ENCODE peak calls at places on chromosomes 16 and 17, in four cellular contexts. N is GM12878, S is HepG2, M is K562. C is an unnamed sample.
A peak's percentile ranks its signal among the peaks of the same experiment; 100 is the strongest.

GRCh38 chr17:40541060-40541872 is 24.0 kb downstream of the CCR7 start:
- DNase-seq in S (peak; percentile 56), M (no peak), N (no peak), C (no peak)

GRCh38 chr17:41042953-41043352 is 1.7 kb upstream of the KRTAP1-1 start:
- DNase-seq in N (no peak), S (no peak), M (no peak), C (no peak)

GRCh38 chr17:83053021-83053778 is 26.2 kb upstream of the METRNL start:
- DNase-seq in N (no peak), S (no peak), M (no peak), C (no peak)

GRCh38 chr16:83717814-83718213 is 90.0 kb upstream of the HSBP1 start:
- DNase-seq in N (no peak), S (no peak), M (no peak), C (no peak)

GRCh38 chr17:30933966-30934365 is 12.2 kb downstream of the ADAP2 start:
- DNase-seq in N (no peak), M (no peak), S (no peak), C (no peak)

GRCh38 chr17:29615048-29615385 is 7.7 kb downstream of the CORO6 start:
- DNase-seq in M (peak; percentile 56), N (no peak), S (no peak), C (no peak)

GRCh38 chr17:16261049-16261448 is 44.0 kb downstream of the PIGL start:
- DNase-seq in S (no peak), N (no peak), M (no peak), C (no peak)

GRCh38 chr16:2060346-2060745 is 12.6 kb downstream of the TSC2 start:
- DNase-seq in S (no peak), M (no peak), N (no peak), C (no peak)

GRCh38 chr17:77356109-77356689 is 215.4 kb downstream of the SEC14L1 start:
- DNase-seq in S (no peak), M (peak; percentile 30), N (no peak), C (no peak)

GRCh38 chr16:85566502-85567100 is 46.5 kb upstream of the GSE1 start:
- DNase-seq in M (no peak), S (no peak), N (no peak), C (no peak)

GRCh38 chr16:69276143-69277115 is 34.7 kb upstream of the VPS4A start:
- DNase-seq in S (no peak), M (no peak), N (no peak), C (no peak)

GRCh38 chr17:76528528-76529223 is 8.8 kb downstream of the CYGB start:
- DNase-seq in M (peak; percentile 90), N (no peak), S (no peak), C (no peak)

GRCh38 chr17:28416703-28417311 is 10.8 kb upstream of the SLC46A1 start:
- DNase-seq in M (peak; percentile 57), N (no peak), S (peak; percentile 87), C (peak; percentile 65)

GRCh38 chr17:57544381-57544780 is 200.7 kb downstream of the CCDC182 start:
- DNase-seq in S (no peak), M (no peak), N (no peak), C (no peak)

GRCh38 chr17:76940738-76941350 is 72.6 kb downstream of the MGAT5B start:
- DNase-seq in M (peak; percentile 34), S (peak; percentile 23), N (no peak), C (peak; percentile 40)

GRCh38 chr17:77089118-77089477 is 51.7 kb upstream of the SEC14L1 start:
- DNase-seq in M (no peak), S (peak; percentile 29), N (no peak), C (no peak)

GRCh38 chr16:49311823-49312222 is 30.2 kb upstream of the CBLN1 start:
- DNase-seq in S (no peak), M (no peak), N (no peak), C (no peak)

GRCh38 chr17:42922335-42922734 is 21.7 kb downstream of the G6PC1 start:
- DNase-seq in S (no peak), M (no peak), N (no peak), C (no peak)

GRCh38 chr17:31320791-31321190 is 631 bp downstream of the EVI2A start:
- DNase-seq in M (no peak), S (no peak), N (no peak), C (no peak)

GRCh38 chr17:50636145-50636803 is 1.6 kb downstream of the ABCC3 start:
- DNase-seq in N (no peak), S (peak; percentile 84), M (no peak), C (no peak)

GRCh38 chr17:11797803-11798202 is 199.5 kb downstream of the ZNF18 start:
- DNase-seq in M (peak; percentile 68), S (no peak), N (no peak), C (peak; percentile 45)

GRCh38 chr17:49681336-49681735 is 3.4 kb upstream of the SPOP start:
- DNase-seq in M (no peak), S (no peak), N (no peak), C (no peak)

GRCh38 chr17:57027852-57028251 is 49.9 kb downstream of the SCPEP1 start:
- DNase-seq in N (no peak), M (no peak), S (no peak), C (no peak)

GRCh38 chr17:80183581-80184422 is 14.0 kb downstream of the CARD14 start:
- DNase-seq in S (no peak), M (no peak), N (no peak), C (no peak)

GRCh38 chr16:14309906-14310305 is 238.8 kb downstream of the MRTFB start:
- DNase-seq in S (no peak), N (no peak), M (no peak), C (no peak)

GRCh38 chr16:48611329-48612137 is 1.6 kb upstream of the N4BP1 start:
- DNase-seq in N (peak; percentile 58), S (peak; percentile 79), M (peak; percentile 24), C (no peak)

GRCh38 chr16:16019488-16019887 is 70.1 kb downstream of the ABCC1 start:
- DNase-seq in N (no peak), M (no peak), S (no peak), C (no peak)

GRCh38 chr16:86059253-86060171 is 160.6 kb downstream of the IRF8 start:
- DNase-seq in N (no peak), S (no peak), M (no peak), C (no peak)

GRCh38 chr16:47965439-47965838 is 190.4 kb downstream of the ABCC12 start:
- DNase-seq in S (no peak), M (no peak), N (no peak), C (no peak)

GRCh38 chr16:15610369-15610871 is 32.5 kb downstream of the MARF1 start:
- DNase-seq in S (peak; percentile 89), N (no peak), M (no peak), C (no peak)

GRCh38 chr17:65022137-65022536 is 34.4 kb downstream of the GNA13 start:
- DNase-seq in M (no peak), N (no peak), S (no peak), C (no peak)

GRCh38 chr17:65025288-65025687 is 31.3 kb downstream of the GNA13 start:
- DNase-seq in N (no peak), M (no peak), S (no peak), C (no peak)

GRCh38 chr17:65023791-65024190 is 32.7 kb downstream of the GNA13 start:
- DNase-seq in N (no peak), S (no peak), M (no peak), C (no peak)

GRCh38 chr17:65020284-65020683 is 36.3 kb downstream of the GNA13 start:
- DNase-seq in S (no peak), M (no peak), N (no peak), C (no peak)

DNA sequence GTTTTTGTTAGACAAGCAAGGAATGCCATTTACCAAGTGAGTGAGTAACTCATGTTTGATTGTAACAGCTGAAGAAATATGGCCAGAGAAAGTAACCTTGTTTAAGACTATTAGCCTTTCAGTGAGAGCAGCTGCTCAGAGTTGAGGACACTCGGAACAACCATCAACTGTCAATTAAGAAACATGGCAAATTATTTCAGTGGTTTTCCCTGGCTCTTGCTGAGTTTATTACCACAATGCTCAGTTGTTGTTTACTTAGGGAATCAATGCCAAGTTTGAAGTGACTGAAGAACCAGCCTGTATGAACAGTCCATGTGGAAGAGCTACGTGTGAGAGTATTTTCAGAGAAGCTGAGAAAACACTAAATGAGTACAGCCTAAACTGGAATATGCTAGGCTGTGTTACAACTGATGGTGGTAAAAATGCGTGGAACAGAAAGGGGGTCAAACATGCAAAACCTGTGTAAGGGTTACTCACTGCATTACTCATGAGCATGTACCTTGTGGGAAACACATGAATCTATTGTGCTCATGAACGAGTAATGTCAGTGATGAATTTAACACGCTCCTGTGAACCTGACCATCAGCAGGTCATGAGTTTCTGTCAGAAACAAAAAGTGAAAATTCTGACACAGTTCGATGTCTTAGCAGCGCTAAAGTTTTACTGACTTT is 33.7 kb downstream of the GNA13 start:
- DNase-seq in M (no peak), S (peak; percentile 15), N (peak; percentile 96), C (peak; percentile 19)
- TF ChIP-seq TARDBP in M (no peak), S (no peak), N (no peak), C (no peak)

DNA sequence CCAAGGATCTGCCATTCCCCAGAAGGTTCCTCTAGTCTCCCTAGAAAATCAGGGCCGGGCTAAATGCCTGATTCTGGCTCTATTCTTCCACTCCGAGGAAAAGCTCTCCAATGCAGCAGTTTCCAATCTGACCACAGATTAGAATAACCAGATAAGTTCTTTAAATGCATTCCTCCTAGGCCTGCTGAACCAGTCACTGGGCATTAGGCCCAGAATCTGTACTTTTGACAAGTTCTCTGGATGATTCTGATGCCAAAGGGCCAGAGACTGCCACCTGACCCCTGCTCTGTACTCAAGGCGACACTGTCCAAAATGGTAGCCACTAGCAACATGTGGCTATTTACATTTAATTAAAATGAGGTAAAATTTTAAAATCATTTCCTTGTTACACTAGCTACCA is 22.3 kb downstream of the MAP3K14 start:
- DNase-seq in M (no peak), S (no peak), N (no peak), C (no peak)
- TF ChIP-seq TARDBP in M (no peak), S (no peak), N (no peak), C (no peak)

DNA sequence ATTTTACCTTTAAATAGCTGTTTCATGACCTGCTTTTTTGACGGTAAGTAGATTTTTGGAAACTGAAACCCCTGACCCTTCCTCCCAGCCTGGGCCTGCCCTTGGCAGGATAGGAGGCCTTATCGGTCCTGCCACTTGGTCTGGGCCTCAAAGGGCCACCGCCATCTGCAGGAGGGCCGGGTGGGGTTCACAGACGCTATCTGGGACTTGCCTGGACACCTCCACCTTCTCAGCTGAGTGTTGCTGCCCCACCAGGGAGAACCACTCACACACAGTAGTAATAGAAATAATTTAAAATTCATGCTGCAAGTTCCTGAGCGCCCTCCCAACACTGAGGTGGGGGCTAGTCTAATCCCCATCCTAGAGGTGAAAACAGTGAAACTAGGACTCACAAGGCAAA is 4.6 kb upstream of the NPRL3 start:
- DNase-seq in S (no peak), M (peak; percentile 89), N (no peak), C (no peak)
- TF ChIP-seq TARDBP in S (no peak), M (no peak), N (no peak), C (no peak)

DNA sequence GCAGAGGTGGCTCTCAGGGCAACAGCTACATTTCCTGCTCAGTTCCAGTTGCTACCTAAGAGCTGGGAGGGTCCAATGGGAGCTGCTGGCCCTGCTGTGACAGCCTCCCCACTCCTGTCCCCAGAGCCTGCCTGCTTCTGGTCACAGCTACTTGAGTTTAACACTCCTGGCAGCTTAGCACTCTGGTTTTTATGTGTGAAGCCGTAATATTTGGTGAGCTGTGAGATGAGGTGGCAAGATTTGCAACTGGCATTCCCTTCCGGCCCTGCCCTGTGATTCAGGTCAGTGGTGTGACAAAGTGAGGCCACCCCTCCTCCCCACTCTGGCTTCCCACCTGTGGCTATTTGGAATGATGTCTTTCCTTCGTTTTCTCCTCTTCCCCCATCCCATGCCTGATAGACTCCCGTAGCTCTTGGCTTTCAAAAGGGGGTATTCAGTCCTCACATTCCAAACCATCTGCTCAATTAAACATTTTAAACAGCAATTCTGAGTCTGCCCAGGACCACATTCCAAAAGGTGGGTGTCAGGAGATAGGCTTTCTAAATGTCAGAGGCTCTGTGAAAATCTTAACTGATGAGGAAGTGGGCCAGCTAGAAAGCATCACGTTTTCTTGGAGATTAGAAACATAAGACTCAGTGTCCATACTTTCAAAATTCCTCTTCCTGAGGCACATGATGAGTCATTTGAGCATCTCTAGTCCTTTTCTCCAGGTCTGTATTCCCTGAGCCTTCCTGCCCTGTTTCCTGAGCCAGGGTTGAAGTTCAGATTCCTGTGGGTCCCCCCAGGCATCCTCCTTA is 42.7 kb upstream of the SKAP1 start:
- DNase-seq in S (no peak), N (no peak), M (no peak), C (no peak)
- TF ChIP-seq TARDBP in S (no peak), N (no peak), M (no peak), C (no peak)

C was measured in HEK293T.